ENCODE peak calls at places on chromosomes 13 and 19, in four cellular contexts. One of them, this sample, is unnamed.

GRCh38 chr19:40811478-40812341 is 12.7 kb downstream of the EGLN2 start:
- DNase-seq in stimulated activated CD4-positive, alpha-beta T cell treated with anti-CD3 and anti-CD28 coated beads, Interleukin-4, amount 100 ng/mL, for 24 hours: no peak
- DNase-seq in GM10248: no peak
- DNase-seq in cardiac fibroblast: no peak
- DNase-seq in this sample: no peak

GRCh38 chr13:112680741-112681360 is 9.0 kb upstream of the ATP11A start:
- DNase-seq in stimulated activated CD4-positive, alpha-beta T cell treated with anti-CD3 and anti-CD28 coated beads, Interleukin-4, amount 100 ng/mL, for 24 hours: no peak
- DNase-seq in GM10248: no peak
- DNase-seq in cardiac fibroblast: no peak
- DNase-seq in this sample: no peak

GRCh38 chr19:56105090-56105701 is 15.9 kb downstream of the ZNF787 start:
- DNase-seq in stimulated activated CD4-positive, alpha-beta T cell treated with anti-CD3 and anti-CD28 coated beads, Interleukin-4, amount 100 ng/mL, for 24 hours: peak
- DNase-seq in GM10248: peak
- DNase-seq in cardiac fibroblast: peak
- DNase-seq in this sample: no peak

GRCh38 chr13:98180092-98180491 is 3.0 kb upstream of the RNF113B start:
- DNase-seq in stimulated activated CD4-positive, alpha-beta T cell treated with anti-CD3 and anti-CD28 coated beads, Interleukin-4, amount 100 ng/mL, for 24 hours: no peak
- DNase-seq in GM10248: no peak
- DNase-seq in cardiac fibroblast: no peak
- DNase-seq in this sample: no peak

GRCh38 chr13:99281811-99282263 is 23.7 kb upstream of the GPR18 start:
- DNase-seq in stimulated activated CD4-positive, alpha-beta T cell treated with anti-CD3 and anti-CD28 coated beads, Interleukin-4, amount 100 ng/mL, for 24 hours: peak
- DNase-seq in GM10248: peak
- DNase-seq in cardiac fibroblast: no peak
- DNase-seq in this sample: no peak

GRCh38 chr19:18865106-18865972 is 30.6 kb downstream of the CERS1 start:
- DNase-seq in stimulated activated CD4-positive, alpha-beta T cell treated with anti-CD3 and anti-CD28 coated beads, Interleukin-4, amount 100 ng/mL, for 24 hours: no peak
- DNase-seq in GM10248: no peak
- DNase-seq in cardiac fibroblast: no peak
- DNase-seq in this sample: no peak

GRCh38 chr19:35519291-35519690 is 5.8 kb upstream of the DMKN start:
- DNase-seq in stimulated activated CD4-positive, alpha-beta T cell treated with anti-CD3 and anti-CD28 coated beads, Interleukin-4, amount 100 ng/mL, for 24 hours: no peak
- DNase-seq in GM10248: no peak
- DNase-seq in cardiac fibroblast: peak
- DNase-seq in this sample: no peak

GRCh38 chr19:5990289-5990797 is 12.4 kb upstream of the RANBP3 start:
- DNase-seq in stimulated activated CD4-positive, alpha-beta T cell treated with anti-CD3 and anti-CD28 coated beads, Interleukin-4, amount 100 ng/mL, for 24 hours: no peak
- DNase-seq in GM10248: no peak
- DNase-seq in cardiac fibroblast: no peak
- DNase-seq in this sample: no peak

GRCh38 chr19:46494936-46495788 is 505 bp downstream of the PNMA8B start:
- DNase-seq in stimulated activated CD4-positive, alpha-beta T cell treated with anti-CD3 and anti-CD28 coated beads, Interleukin-4, amount 100 ng/mL, for 24 hours: no peak
- DNase-seq in GM10248: no peak
- DNase-seq in cardiac fibroblast: no peak
- DNase-seq in this sample: no peak

This sample was measured in GM04503.